ENCODE peak calls at places on chromosomes 4 and X, in eight cellular contexts. I is PC-3, M is HFF-Myc, H is AG04450, C is mucosa of descending colon, G is ovary, Y is choroid plexus epithelial cell, B is foreskin fibroblast. E is an unnamed sample.

GRCh38 chrX:115089419-115089818 is 72.0 kb upstream of the IL13RA2 start:
- DNase-seq in I (no peak), B (no peak), H (no peak), C (no peak), G (no peak), M (no peak), Y (no peak), E (no peak)

GRCh38 chrX:73214366-73215094 is at the start of gene NAP1L2:
- DNase-seq in H (no peak), I (peak), C (peak), Y (peak), G (peak), B (no peak), M (no peak), E (peak)

GRCh38 chr4:131441004-131441688 is 1707.9 kb upstream of the PCDH10 start:
- DNase-seq in H (no peak), M (no peak), C (no peak), I (no peak), B (no peak), Y (no peak), G (no peak), E (no peak)

GRCh38 chr4:75950416-75950815 is 9.6 kb upstream of the NAAA start:
- DNase-seq in M (peak), Y (peak), G (no peak), I (no peak), H (no peak), B (no peak), C (no peak), E (peak)

GRCh38 chr4:183962413-183962812 is 57.3 kb downstream of the STOX2 start:
- DNase-seq in C (no peak), Y (no peak), B (no peak), G (no peak), I (no peak), M (no peak), H (no peak), E (no peak)

GRCh38 chrX:635428-636192 is 5.0 kb downstream of the SHOX start:
- DNase-seq in Y (no peak), M (no peak), B (no peak), G (no peak), H (no peak), I (no peak), C (no peak), E (no peak)

GRCh38 chr4:76156635-76157034 is 8.4 kb upstream of the NUP54 start:
- DNase-seq in H (no peak), M (no peak), G (no peak), C (no peak), Y (peak), B (no peak), I (no peak), E (peak)

GRCh38 chr4:74640111-74640903 is 154.0 kb downstream of the BTC start:
- DNase-seq in B (peak), I (peak), C (no peak), Y (peak), H (peak), M (no peak), G (no peak), E (peak)

GRCh38 chr4:34733185-34733916 is 1511.0 kb downstream of the ARAP2 start:
- DNase-seq in G (no peak), M (no peak), C (no peak), H (no peak), B (no peak), Y (peak), I (no peak), E (no peak)

GRCh38 chr4:6095897-6096296 is 77.7 kb upstream of the C4orf50 start:
- DNase-seq in G (no peak), Y (no peak), C (no peak), I (no peak), M (no peak), H (no peak), B (no peak), E (no peak)

GRCh38 chrX:47224896-47225290 is 6.4 kb downstream of the CDK16 start:
- DNase-seq in Y (no peak), G (no peak), B (no peak), H (no peak), M (no peak), I (no peak), C (no peak), E (no peak)

GRCh38 chr4:2789801-2790582 is 2.9 kb upstream of the SH3BP2 start:
- DNase-seq in H (no peak), C (no peak), I (no peak), Y (no peak), M (no peak), G (no peak), B (no peak), E (no peak)

GRCh38 chr4:4726051-4726450 is 133.4 kb upstream of the MSX1 start:
- DNase-seq in C (no peak), Y (no peak), B (no peak), H (no peak), M (no peak), I (no peak), G (no peak), E (no peak)

GRCh38 chr4:109298279-109299010 is 4.0 kb downstream of the COL25A1 start:
- DNase-seq in I (peak), H (no peak), C (no peak), M (no peak), G (no peak), Y (peak), B (no peak), E (peak)

GRCh38 chr4:142112451-142112850 is 476.1 kb downstream of the IL15 start:
- DNase-seq in C (no peak), H (no peak), M (no peak), B (no peak), Y (peak), G (no peak), I (no peak), E (peak)

GRCh38 chr4:121950680-121951569 is 935 bp downstream of the TRPC3 start:
- DNase-seq in C (peak), I (no peak), H (no peak), G (peak), Y (peak), M (no peak), B (no peak), E (peak)

GRCh38 chr4:42768125-42768748 is 111.3 kb upstream of the ATP8A1 start:
- DNase-seq in B (no peak), Y (no peak), C (peak), I (no peak), M (no peak), H (no peak), G (no peak), E (no peak)

GRCh38 chr4:30863031-30863430 is 142.9 kb downstream of the PCDH7 start:
- DNase-seq in H (no peak), G (no peak), I (peak), M (no peak), C (no peak), B (no peak), Y (peak), E (no peak)

GRCh38 chrX:69082055-69082752 is 83.0 kb downstream of the PJA1 start:
- DNase-seq in H (no peak), C (no peak), I (no peak), G (no peak), B (no peak), Y (no peak), M (no peak), E (no peak)

GRCh38 chr4:108834167-108834566 is 71.3 kb upstream of the ETNPPL start:
- DNase-seq in Y (peak), G (no peak), M (peak), H (peak), I (peak), B (peak), C (no peak), E (peak)

DNA sequence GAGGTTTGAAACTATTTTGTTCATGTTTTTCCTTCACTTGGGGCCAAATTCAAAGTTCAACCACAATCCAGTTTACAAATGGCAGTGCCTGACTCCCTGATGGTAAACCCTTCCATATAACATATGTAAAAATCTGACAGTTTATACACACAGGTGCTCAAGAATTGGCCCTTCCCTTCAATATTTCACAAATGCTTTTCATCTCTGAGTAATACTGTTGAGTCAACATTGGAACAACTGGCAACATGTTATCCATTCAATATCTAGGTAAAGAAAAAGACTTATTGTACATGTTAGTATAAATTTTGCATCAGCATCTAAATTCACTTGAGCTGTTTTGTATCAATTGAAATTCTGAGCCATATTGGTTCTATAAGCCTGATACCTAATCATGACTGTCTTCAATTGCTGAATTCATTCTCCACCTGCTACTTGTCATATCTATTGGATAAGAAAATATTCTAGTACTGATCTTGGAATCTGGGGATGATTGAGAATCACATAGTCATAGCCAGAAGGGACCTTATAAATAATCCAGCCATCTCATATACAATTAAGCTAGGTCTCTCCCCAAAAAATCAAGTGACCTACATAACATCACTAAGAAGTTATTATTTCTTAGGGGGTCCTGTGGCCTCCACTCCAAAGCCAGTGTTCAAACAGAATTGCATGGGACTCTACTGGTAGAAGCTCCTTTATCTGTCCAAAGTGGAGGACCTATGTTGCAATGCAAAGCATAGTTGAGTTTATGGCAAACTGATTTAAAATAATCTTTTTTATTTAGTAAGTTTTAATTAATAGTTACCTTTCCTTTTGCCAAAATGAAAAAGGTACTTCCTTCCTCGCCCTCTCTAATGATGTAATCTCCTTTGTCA is 61.9 kb downstream of the PRKG2 start:
- DNase-seq in I (peak), B (no peak), G (no peak), C (no peak), Y (no peak), H (no peak), M (no peak), E (no peak)
- H3K4me3 ChIP-seq in I (peak), B (no peak), G (peak), C (no peak), Y (no peak), H (no peak), M (no peak), E (no peak)

DNA sequence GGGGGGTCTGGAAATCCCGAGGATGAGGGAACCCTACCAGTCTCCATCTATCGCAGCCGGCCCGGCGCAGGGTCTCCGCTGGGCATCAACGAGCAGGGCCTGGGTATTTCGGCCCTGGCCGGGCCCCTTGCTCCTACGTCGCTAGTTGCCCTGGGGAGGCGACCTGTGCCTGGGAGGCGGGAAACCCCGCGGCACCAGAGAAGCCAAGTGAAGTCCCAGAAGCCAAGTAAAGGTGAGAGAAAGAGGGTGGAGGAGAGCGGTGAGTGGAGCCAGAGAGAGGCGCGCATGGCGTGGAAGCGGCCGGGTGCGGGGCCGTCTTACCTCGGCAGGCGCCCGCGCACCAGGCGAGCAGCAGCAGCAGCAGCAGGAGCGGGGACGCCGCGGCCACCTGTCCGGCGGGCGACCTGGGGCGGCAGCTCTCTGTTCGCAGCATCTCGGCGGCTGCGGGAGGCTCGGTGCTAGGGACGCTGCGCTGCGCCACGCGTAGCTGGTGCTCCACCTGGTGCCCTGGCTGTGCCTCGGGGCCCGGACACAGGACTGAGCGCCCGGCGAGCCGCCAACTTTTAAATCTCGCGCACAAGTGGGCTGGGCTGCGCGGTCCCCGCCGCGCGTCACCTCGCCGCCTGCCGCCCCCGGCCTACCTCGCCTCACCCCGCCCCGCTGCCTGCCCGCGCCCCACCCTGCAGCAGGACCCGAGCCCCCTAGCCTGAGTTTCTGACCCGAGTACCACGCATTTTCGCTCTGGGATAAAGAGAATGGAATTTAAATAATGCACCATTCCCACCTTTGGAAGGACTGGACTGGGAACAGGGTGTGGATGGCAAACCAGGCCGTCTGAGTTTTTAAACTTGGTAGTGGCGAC is at the start of gene NMU:
- DNase-seq in M (no peak), C (peak), B (peak), I (peak), H (no peak), Y (no peak), G (no peak), E (no peak)
- TF ChIP-seq CTCF in M (no peak), C (no peak), B (no peak), I (peak), H (no peak), Y (no peak), G (no peak), E (no peak)

DNA sequence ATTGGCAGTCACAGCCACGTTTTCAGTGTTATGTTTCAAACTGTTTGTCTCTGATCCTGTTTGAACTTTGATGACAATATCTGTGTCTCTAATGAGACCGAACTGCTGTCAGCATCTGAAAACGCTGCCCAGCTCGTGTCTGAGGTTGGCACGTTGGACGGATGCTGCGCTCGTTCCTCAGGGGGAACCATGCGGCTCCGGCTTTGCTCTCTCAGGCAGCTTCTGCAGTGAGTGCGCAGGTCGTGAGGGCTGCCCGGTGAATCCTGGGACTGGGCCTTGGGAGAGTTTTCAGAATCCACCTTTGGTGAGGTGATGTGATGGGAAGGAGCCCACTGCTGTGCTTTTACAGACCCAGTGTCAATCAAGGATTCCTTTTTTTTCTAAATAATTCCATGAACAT is 58.4 kb upstream of the SORBS2 start:
- DNase-seq in G (no peak), B (no peak), H (no peak), I (no peak), M (no peak), Y (no peak), C (no peak), E (no peak)
- H3K4me3 ChIP-seq in G (no peak), B (no peak), H (no peak), I (no peak), M (no peak), Y (no peak), C (no peak), E (no peak)

DNA sequence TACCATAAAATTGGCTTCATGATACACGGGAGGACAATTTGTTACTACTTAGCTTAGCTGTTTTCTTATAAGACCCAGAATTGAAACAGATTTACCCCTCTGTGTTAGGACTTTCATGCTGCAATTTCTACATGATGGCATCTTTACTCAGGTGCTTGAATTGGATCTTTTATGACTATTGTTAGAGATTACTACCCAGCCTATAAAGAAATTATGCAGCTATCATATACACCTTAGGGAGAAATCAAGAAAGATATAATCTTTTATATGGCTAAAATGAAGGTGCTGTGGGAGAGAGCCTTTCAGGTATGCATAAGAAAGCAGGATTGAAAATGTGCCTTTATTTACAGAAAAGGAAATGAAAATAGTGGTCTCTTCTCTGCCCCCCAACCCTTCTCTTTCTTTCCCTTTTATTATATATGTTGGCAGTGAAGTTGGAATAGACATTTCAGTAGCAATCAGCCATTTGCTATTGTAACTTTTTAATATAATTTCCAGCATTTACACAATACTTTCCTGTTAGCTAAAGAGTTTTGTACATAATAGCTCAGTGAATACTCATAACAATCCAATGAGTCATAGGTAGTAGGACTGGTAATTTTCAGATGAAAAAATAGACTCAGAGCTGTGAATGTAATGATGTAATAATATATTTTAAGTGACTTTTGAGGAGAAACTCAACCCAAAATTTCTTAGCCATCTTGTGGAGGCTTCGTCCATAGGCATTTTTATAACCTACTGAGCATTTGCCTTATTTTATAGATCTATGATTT is 311.8 kb downstream of the ADGRL3 start:
- DNase-seq in M (no peak), B (peak), Y (peak), C (no peak), H (peak), I (peak), G (no peak), E (peak)
- TF ChIP-seq CTCF in M (no peak), B (no peak), Y (peak), C (no peak), H (no peak), I (no peak), G (no peak), E (no peak)

DNA sequence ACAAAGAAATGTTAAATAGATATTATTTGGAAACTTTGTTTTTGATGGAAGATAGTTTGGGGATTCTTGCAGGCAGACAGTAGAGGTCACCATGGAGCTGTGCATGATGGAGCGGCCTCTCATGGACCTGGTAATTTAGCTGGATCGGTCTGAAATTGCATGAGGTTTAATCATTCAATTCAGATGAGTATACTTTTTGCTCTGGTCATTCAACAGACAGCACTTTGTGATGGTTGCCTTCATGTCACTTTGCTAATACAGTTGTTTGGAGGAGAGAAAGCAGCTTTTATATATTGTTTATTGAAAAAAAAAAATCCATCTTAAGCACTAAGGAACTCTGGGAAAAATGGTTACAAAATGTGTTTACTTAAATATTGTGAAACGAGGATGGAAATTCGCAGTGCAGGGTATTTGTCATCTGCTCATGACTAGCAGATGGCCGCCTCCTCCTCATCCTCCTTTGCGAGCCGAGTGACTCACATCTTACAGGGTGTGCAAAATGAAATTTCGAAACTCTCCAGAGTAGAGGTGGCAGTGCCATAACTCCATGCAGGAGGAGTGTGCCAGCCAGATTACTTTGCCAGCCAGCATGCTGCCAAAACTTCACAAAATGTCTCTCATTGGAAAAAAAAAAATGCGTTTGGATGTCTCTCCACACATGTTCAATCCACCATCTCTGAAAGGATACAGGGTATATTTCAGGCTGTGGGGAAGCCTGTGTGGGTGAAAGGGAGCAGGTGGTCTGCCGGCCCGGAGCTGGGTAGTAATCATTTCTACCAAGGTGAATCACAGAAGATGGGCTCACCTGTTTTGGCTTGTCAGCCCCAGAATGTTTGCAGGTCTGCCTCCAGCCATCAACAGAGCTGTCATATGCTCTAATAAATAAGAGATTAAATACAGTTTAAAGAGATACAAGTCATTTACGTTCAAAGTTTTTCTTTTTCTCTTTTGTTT is 314.9 kb upstream of the DIPK2B start:
- DNase-seq in M (peak), G (peak), I (peak), C (peak), H (peak), B (peak), Y (peak), E (peak)
- H3K4me3 ChIP-seq in M (no peak), G (no peak), I (no peak), C (no peak), H (no peak), B (no peak), Y (no peak), E (no peak)

DNA sequence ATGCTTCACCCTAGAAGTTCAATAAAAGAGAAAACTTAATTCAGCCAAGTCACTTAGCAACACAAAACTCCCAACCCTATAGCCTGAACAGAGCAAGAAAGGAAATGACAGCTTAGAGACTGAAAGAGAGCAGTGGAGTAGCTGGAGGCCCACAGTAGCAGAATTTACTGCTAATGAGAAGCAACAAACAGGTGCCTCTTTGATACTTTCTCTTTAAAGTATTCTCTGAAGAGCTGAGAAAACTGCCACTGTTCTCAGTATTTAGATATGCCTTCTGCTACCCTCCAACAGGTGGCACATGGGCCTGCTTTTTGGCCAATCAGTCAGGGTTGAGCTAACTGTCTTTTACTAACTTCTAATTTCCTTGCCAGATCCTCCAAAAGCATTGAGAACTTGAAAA is 240.0 kb downstream of the GPC3 start:
- DNase-seq in I (no peak), H (no peak), M (no peak), Y (no peak), C (no peak), B (no peak), G (no peak), E (no peak)
- TF ChIP-seq CTCF in I (peak), H (no peak), M (no peak), Y (no peak), C (no peak), B (no peak), G (no peak), E (no peak)

DNA sequence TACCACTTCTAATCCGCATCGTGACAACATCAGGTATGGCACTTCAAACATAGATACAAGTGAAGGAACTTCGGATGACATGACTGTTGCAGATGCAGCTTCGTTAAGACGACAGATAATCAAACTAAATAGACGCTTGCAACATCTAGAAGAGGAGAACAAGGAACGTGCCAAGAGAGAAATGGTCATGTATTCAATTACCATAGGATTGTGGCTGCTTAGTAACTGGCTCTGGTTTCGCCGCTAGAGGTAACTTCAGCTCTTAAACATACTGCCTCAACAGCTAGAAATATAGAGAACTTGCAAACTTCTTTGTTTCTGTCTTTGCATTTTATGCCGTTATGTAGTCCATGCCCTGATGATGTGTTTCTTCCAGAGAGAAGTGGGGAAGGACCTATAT is 530.8 kb upstream of the DIPK2B start:
- DNase-seq in B (no peak), G (no peak), H (no peak), Y (no peak), M (no peak), I (no peak), C (no peak), E (no peak)
- H3K4me3 ChIP-seq in B (no peak), G (no peak), H (no peak), Y (no peak), M (no peak), I (no peak), C (no peak), E (no peak)